ENCODE peak calls at places on chromosomes 12 and 14, in four cellular contexts. One of them, this sample, is unnamed.

GRCh38 chr12:64252708-64253107 is 30.6 kb upstream of the KICS2 start:
- DNase-seq in NCI-H748 treated with DMSO at 0.1 percent for 48 hours: no peak
- DNase-seq in posterior cingulate gyrus: no peak
- DNase-seq in choroid plexus epithelial cell: peak; percentile 72
- DNase-seq in this sample: peak; percentile 86

GRCh38 chr12:88206636-88207035 is 64.5 kb downstream of the TMTC3 start:
- DNase-seq in choroid plexus epithelial cell: peak; percentile 50
- DNase-seq in posterior cingulate gyrus: no peak
- DNase-seq in NCI-H748 treated with DMSO at 0.1 percent for 48 hours: no peak
- DNase-seq in this sample: peak; percentile 70

GRCh38 chr12:91551927-91552326 is 369.3 kb upstream of the DCN start:
- DNase-seq in NCI-H748 treated with DMSO at 0.1 percent for 48 hours: no peak
- DNase-seq in choroid plexus epithelial cell: no peak
- DNase-seq in posterior cingulate gyrus: no peak
- DNase-seq in this sample: no peak

GRCh38 chr12:83893101-83893500 is 1019.5 kb downstream of the SLC6A15 start:
- DNase-seq in posterior cingulate gyrus: no peak
- DNase-seq in NCI-H748 treated with DMSO at 0.1 percent for 48 hours: no peak
- DNase-seq in choroid plexus epithelial cell: no peak
- DNase-seq in this sample: peak; percentile 64

GRCh38 chr12:122961551-122962329 is 4.5 kb downstream of the ABCB9 start:
- DNase-seq in posterior cingulate gyrus: no peak
- DNase-seq in choroid plexus epithelial cell: no peak
- DNase-seq in NCI-H748 treated with DMSO at 0.1 percent for 48 hours: no peak
- DNase-seq in this sample: peak; percentile 60

GRCh38 chr14:71852201-71852600 is 80.0 kb upstream of the RGS6 start:
- DNase-seq in choroid plexus epithelial cell: peak; percentile 21
- DNase-seq in posterior cingulate gyrus: no peak
- DNase-seq in NCI-H748 treated with DMSO at 0.1 percent for 48 hours: no peak
- DNase-seq in this sample: peak; percentile 88

GRCh38 chr14:90109858-90110257 is 48.1 kb downstream of the KCNK13 start:
- DNase-seq in choroid plexus epithelial cell: no peak
- DNase-seq in NCI-H748 treated with DMSO at 0.1 percent for 48 hours: no peak
- DNase-seq in posterior cingulate gyrus: no peak
- DNase-seq in this sample: no peak

GRCh38 chr12:70180140-70180539 is 63.1 kb upstream of the CNOT2 start:
- DNase-seq in choroid plexus epithelial cell: no peak
- DNase-seq in NCI-H748 treated with DMSO at 0.1 percent for 48 hours: no peak
- DNase-seq in posterior cingulate gyrus: no peak
- DNase-seq in this sample: no peak

GRCh38 chr12:3789838-3790237 is 36.9 kb upstream of the CRACR2A start:
- DNase-seq in posterior cingulate gyrus: no peak
- DNase-seq in NCI-H748 treated with DMSO at 0.1 percent for 48 hours: no peak
- DNase-seq in choroid plexus epithelial cell: no peak
- DNase-seq in this sample: no peak

GRCh38 chr12:89619764-89620163 is 88.9 kb downstream of the ATP2B1 start:
- DNase-seq in posterior cingulate gyrus: no peak
- DNase-seq in choroid plexus epithelial cell: no peak
- DNase-seq in NCI-H748 treated with DMSO at 0.1 percent for 48 hours: no peak
- DNase-seq in this sample: no peak

GRCh38 chr12:25775968-25776367 is 182.5 kb upstream of the RASSF8 start:
- DNase-seq in NCI-H748 treated with DMSO at 0.1 percent for 48 hours: no peak
- DNase-seq in posterior cingulate gyrus: no peak
- DNase-seq in choroid plexus epithelial cell: peak; percentile 36
- DNase-seq in this sample: no peak

GRCh38 chr12:50055831-50056628 is 1.4 kb upstream of the ASIC1 start:
- DNase-seq in NCI-H748 treated with DMSO at 0.1 percent for 48 hours: no peak
- DNase-seq in posterior cingulate gyrus: no peak
- DNase-seq in choroid plexus epithelial cell: peak; percentile 66
- DNase-seq in this sample: peak; percentile 38

GRCh38 chr12:66269757-66270383 is 32.4 kb upstream of the HELB start:
- DNase-seq in NCI-H748 treated with DMSO at 0.1 percent for 48 hours: peak; percentile 19
- DNase-seq in choroid plexus epithelial cell: peak; percentile 77
- DNase-seq in posterior cingulate gyrus: no peak
- DNase-seq in this sample: peak; percentile 61

GRCh38 chr14:103802353-103802752 is 45.0 kb downstream of the PPP1R13B start:
- DNase-seq in NCI-H748 treated with DMSO at 0.1 percent for 48 hours: no peak
- DNase-seq in choroid plexus epithelial cell: no peak
- DNase-seq in posterior cingulate gyrus: no peak
- DNase-seq in this sample: no peak

GRCh38 chr12:96810057-96810456 is 97.0 kb upstream of the NEDD1 start:
- DNase-seq in choroid plexus epithelial cell: no peak
- DNase-seq in NCI-H748 treated with DMSO at 0.1 percent for 48 hours: no peak
- DNase-seq in posterior cingulate gyrus: no peak
- DNase-seq in this sample: no peak

GRCh38 chr12:122076743-122077495 is 1.6 kb upstream of the MLXIP start:
- DNase-seq in choroid plexus epithelial cell: no peak
- DNase-seq in posterior cingulate gyrus: no peak
- DNase-seq in NCI-H748 treated with DMSO at 0.1 percent for 48 hours: no peak
- DNase-seq in this sample: no peak

GRCh38 chr12:1218369-1218768 is 227.3 kb downstream of the ERC1 start:
- DNase-seq in choroid plexus epithelial cell: no peak
- DNase-seq in posterior cingulate gyrus: no peak
- DNase-seq in NCI-H748 treated with DMSO at 0.1 percent for 48 hours: no peak
- DNase-seq in this sample: peak; percentile 8

GRCh38 chr12:120118710-120119097 is 2.2 kb upstream of the RAB35 start:
- DNase-seq in posterior cingulate gyrus: no peak
- DNase-seq in NCI-H748 treated with DMSO at 0.1 percent for 48 hours: no peak
- DNase-seq in choroid plexus epithelial cell: no peak
- DNase-seq in this sample: peak; percentile 59

GRCh38 chr12:2094597-2094996 is 41.8 kb downstream of the CACNA1C start:
- DNase-seq in choroid plexus epithelial cell: no peak
- DNase-seq in NCI-H748 treated with DMSO at 0.1 percent for 48 hours: no peak
- DNase-seq in posterior cingulate gyrus: no peak
- DNase-seq in this sample: peak; percentile 28

GRCh38 chr12:89697256-89697655 is 11.4 kb downstream of the ATP2B1 start:
- DNase-seq in choroid plexus epithelial cell: no peak
- DNase-seq in posterior cingulate gyrus: no peak
- DNase-seq in NCI-H748 treated with DMSO at 0.1 percent for 48 hours: no peak
- DNase-seq in this sample: no peak

GRCh38 chr12:43728117-43728516 is 30.5 kb downstream of the PUS7L start:
- DNase-seq in NCI-H748 treated with DMSO at 0.1 percent for 48 hours: no peak
- DNase-seq in choroid plexus epithelial cell: no peak
- DNase-seq in posterior cingulate gyrus: no peak
- DNase-seq in this sample: no peak

GRCh38 chr12:75990189-75990912 is 41.2 kb downstream of the PHLDA1 start:
- DNase-seq in posterior cingulate gyrus: no peak
- DNase-seq in NCI-H748 treated with DMSO at 0.1 percent for 48 hours: no peak
- DNase-seq in choroid plexus epithelial cell: no peak
- DNase-seq in this sample: no peak